ENCODE peak calls at places on chromosome 18, in six cellular contexts. R is iris pigment epithelial cell, S is astrocyte of the cerebellum, G is NCI-H748 treated with DMSO at 0.1 percent for 48 hours, Q is substantia nigra, Y is AG04449. Z is an unnamed sample.

GRCh38 chr18:26863122-26863879 is 2.2 kb downstream of the AQP4 start:
- DNase-seq in R (no peak), S (no peak), G (peak; percentile 16), Q (peak; percentile 57), Y (no peak), Z (peak; percentile 65)

GRCh38 chr18:3675994-3676393 is 226.0 kb downstream of the TGIF1 start:
- DNase-seq in R (no peak), S (no peak), G (no peak), Q (no peak), Y (no peak), Z (no peak)

GRCh38 chr18:71942433-71942832 is 601.7 kb downstream of the CBLN2 start:
- DNase-seq in R (no peak), S (no peak), G (no peak), Q (no peak), Y (no peak), Z (no peak)

GRCh38 chr18:52340466-52341378 is 725 bp downstream of the DCC start:
- DNase-seq in R (no peak), S (no peak), G (peak; percentile 20), Q (no peak), Y (no peak), Z (no peak)

GRCh38 chr18:50405582-50406271 is 30.9 kb downstream of the SKA1 start:
- DNase-seq in R (no peak), S (no peak), G (peak; percentile 88), Q (no peak), Y (no peak), Z (no peak)

GRCh38 chr18:79544386-79544963 is 135.1 kb upstream of the CTDP1 start:
- DNase-seq in R (no peak), S (no peak), G (no peak), Q (no peak), Y (no peak), Z (no peak)

GRCh38 chr18:62341423-62341920 is 16.4 kb downstream of the TNFRSF11A start:
- DNase-seq in R (no peak), S (no peak), G (no peak), Q (no peak), Y (no peak), Z (no peak)

GRCh38 chr18:55031979-55032378 is 72.7 kb upstream of the CCDC68 start:
- DNase-seq in R (no peak), S (no peak), G (no peak), Q (no peak), Y (no peak), Z (no peak)

GRCh38 chr18:66754335-66754734 is 150.4 kb upstream of the CDH19 start:
- DNase-seq in R (no peak), S (no peak), G (no peak), Q (no peak), Y (no peak), Z (no peak)

GRCh38 chr18:63511285-63511684 is 30.9 kb upstream of the SERPINB12 start:
- DNase-seq in R (peak; percentile 61), S (peak; percentile 13), G (peak; percentile 82), Q (no peak), Y (no peak), Z (peak; percentile 10)

GRCh38 chr18:5868218-5868904 is 27.0 kb downstream of the TMEM200C start:
- DNase-seq in R (peak; percentile 85), S (peak; percentile 90), G (peak; percentile 45), Q (no peak), Y (peak; percentile 38), Z (peak; percentile 81)

GRCh38 chr18:13611616-13612110 is 114.7 kb downstream of the FAM210A start:
- DNase-seq in R (peak; percentile 23), S (no peak), G (no peak), Q (peak; percentile 34), Y (no peak), Z (peak; percentile 80)

GRCh38 chr18:58466636-58467205 is 162.2 kb downstream of the ALPK2 start:
- DNase-seq in R (no peak), S (no peak), G (no peak), Q (no peak), Y (no peak), Z (no peak)

GRCh38 chr18:70781860-70782453 is 493.1 kb downstream of the SOCS6 start:
- DNase-seq in R (peak; percentile 16), S (peak; percentile 18), G (peak; percentile 86), Q (no peak), Y (no peak), Z (peak; percentile 62)

GRCh38 chr18:44589709-44590108 is 91.0 kb upstream of the SETBP1 start:
- DNase-seq in R (peak; percentile 74), S (peak; percentile 62), G (no peak), Q (no peak), Y (no peak), Z (no peak)

GRCh38 chr18:24027156-24027555 is 12.6 kb downstream of the TTC39C start:
- DNase-seq in R (peak; percentile 94), S (peak; percentile 86), G (no peak), Q (no peak), Y (peak; percentile 45), Z (no peak)

GRCh38 chr18:48560491-48560890 is 21.7 kb downstream of the CTIF start:
- DNase-seq in R (no peak), S (no peak), G (no peak), Q (no peak), Y (no peak), Z (no peak)

GRCh38 chr18:54780285-54780861 is 47.9 kb upstream of the RAB27B start:
- DNase-seq in R (no peak), S (no peak), G (no peak), Q (no peak), Y (no peak), Z (no peak)

GRCh38 chr18:12890964-12891363 is 6.9 kb upstream of the PTPN2 start:
- DNase-seq in R (no peak), S (no peak), G (no peak), Q (no peak), Y (no peak), Z (no peak)

GRCh38 chr18:75551071-75551470 is 123.6 kb upstream of the SMIM21 start:
- DNase-seq in R (no peak), S (no peak), G (no peak), Q (no peak), Y (no peak), Z (peak; percentile 9)

GRCh38 chr18:75679347-75679746 is 251.8 kb upstream of the SMIM21 start:
- DNase-seq in R (no peak), S (no peak), G (no peak), Q (no peak), Y (no peak), Z (no peak)

GRCh38 chr18:3171631-3172030 is 48.1 kb downstream of the MYOM1 start:
- DNase-seq in R (no peak), S (no peak), G (no peak), Q (no peak), Y (no peak), Z (no peak)

GRCh38 chr18:65936678-65937077 is 185.9 kb downstream of the CDH7 start:
- DNase-seq in R (no peak), S (no peak), G (no peak), Q (no peak), Y (no peak), Z (no peak)